ENCODE peak calls at places on chromosome 12, in eight cellular contexts. I is hepatic stellate cell; C is neural progenitor cell; D is CD8-positive, alpha-beta memory T cell; O is breast epithelium; B is GM12865; Q is GM23248; F is cardiac septum. E is an unnamed sample.

GRCh38 chr12:40351976-40352375 is 127.2 kb downstream of the LRRK2 start:
- DNase-seq in I (no peak), C (no peak), D (no peak), O (no peak), B (no peak), Q (no peak), F (no peak), E (peak)

GRCh38 chr12:121494093-121494787 is 86.6 kb downstream of the KDM2B start:
- DNase-seq in I (peak), C (peak), D (peak), O (no peak), B (peak), Q (peak), F (no peak), E (peak)

GRCh38 chr12:24909667-24910066 is 39.2 kb downstream of the BCAT1 start:
- DNase-seq in I (peak), C (no peak), D (no peak), O (no peak), B (no peak), Q (peak), F (no peak), E (peak)

GRCh38 chr12:25001311-25001710 is 52.4 kb upstream of the BCAT1 start:
- DNase-seq in I (no peak), C (no peak), D (no peak), O (no peak), B (no peak), Q (no peak), F (no peak), E (no peak)

GRCh38 chr12:48285751-48286650 is 64.7 kb downstream of the ZNF641 start:
- DNase-seq in I (no peak), C (no peak), D (no peak), O (no peak), B (no peak), Q (no peak), F (no peak), E (no peak)

GRCh38 chr12:124053855-124054254 is 80.8 kb downstream of the ZNF664 start:
- DNase-seq in I (peak), C (peak), D (no peak), O (no peak), B (peak), Q (peak), F (no peak), E (peak)

GRCh38 chr12:88223519-88223918 is 81.4 kb downstream of the TMTC3 start:
- DNase-seq in I (no peak), C (no peak), D (no peak), O (no peak), B (no peak), Q (no peak), F (no peak), E (no peak)

GRCh38 chr12:19546027-19546426 is 106.7 kb downstream of the AEBP2 start:
- DNase-seq in I (no peak), C (no peak), D (no peak), O (peak), B (no peak), Q (peak), F (no peak), E (peak)

GRCh38 chr12:116607039-116607438 is 47.9 kb downstream of the MAP1LC3B2 start:
- DNase-seq in I (no peak), C (no peak), D (no peak), O (no peak), B (no peak), Q (peak), F (no peak), E (no peak)

GRCh38 chr12:75887979-75888378 is 143.6 kb downstream of the PHLDA1 start:
- DNase-seq in I (no peak), C (no peak), D (no peak), O (no peak), B (no peak), Q (no peak), F (no peak), E (no peak)

GRCh38 chr12:50929831-50930230 is 22.5 kb upstream of the HIGD1C start:
- DNase-seq in I (no peak), C (no peak), D (no peak), O (no peak), B (no peak), Q (no peak), F (no peak), E (no peak)

GRCh38 chr12:2984249-2984648 is 25.1 kb downstream of the TEAD4 start:
- DNase-seq in I (no peak), C (no peak), D (no peak), O (no peak), B (no peak), Q (no peak), F (no peak), E (no peak)

GRCh38 chr12:49019435-49020317 is 1.1 kb upstream of the PRKAG1 start:
- DNase-seq in I (no peak), C (peak), D (peak), O (no peak), B (peak), Q (peak), F (no peak), E (peak)

GRCh38 chr12:13435535-13435934 is 239.0 kb downstream of the EMP1 start:
- DNase-seq in I (no peak), C (peak), D (no peak), O (no peak), B (no peak), Q (no peak), F (no peak), E (no peak)

GRCh38 chr12:45121224-45121623 is 70.3 kb upstream of the DBX2 start:
- DNase-seq in I (no peak), C (no peak), D (no peak), O (no peak), B (peak), Q (no peak), F (no peak), E (no peak)

GRCh38 chr12:93664573-93665138 is 12.5 kb upstream of the CRADD start:
- DNase-seq in I (no peak), C (no peak), D (no peak), O (no peak), B (no peak), Q (peak), F (no peak), E (peak)

GRCh38 chr12:85138833-85139232 is 102.7 kb downstream of the LRRIQ1 start:
- DNase-seq in I (no peak), C (no peak), D (no peak), O (no peak), B (no peak), Q (peak), F (no peak), E (no peak)

GRCh38 chr12:65721541-65722190 is 102.6 kb upstream of the HMGA2 start:
- DNase-seq in I (no peak), C (no peak), D (no peak), O (no peak), B (no peak), Q (no peak), F (no peak), E (no peak)

GRCh38 chr12:113006641-113007040 is 28.3 kb downstream of the OAS2 start:
- DNase-seq in I (no peak), C (no peak), D (no peak), O (no peak), B (no peak), Q (no peak), F (no peak), E (no peak)

GRCh38 chr12:41891226-41891625 is 253.4 kb downstream of the GXYLT1 start:
- DNase-seq in I (no peak), C (no peak), D (no peak), O (no peak), B (no peak), Q (no peak), F (no peak), E (no peak)

GRCh38 chr12:56122637-56123036 is 4.6 kb downstream of the ZC3H10 start:
- DNase-seq in I (no peak), C (no peak), D (no peak), O (no peak), B (no peak), Q (no peak), F (no peak), E (no peak)

GRCh38 chr12:27237790-27238771 is 6.0 kb upstream of the STK38L start:
- DNase-seq in I (no peak), C (no peak), D (no peak), O (no peak), B (peak), Q (peak), F (no peak), E (peak)

GRCh38 chr12:16153273-16153672 is 124.2 kb downstream of the SLC15A5 start:
- DNase-seq in I (no peak), C (no peak), D (no peak), O (no peak), B (no peak), Q (no peak), F (no peak), E (no peak)

GRCh38 chr12:80195143-80195726 is 95.9 kb downstream of the OTOGL start:
- DNase-seq in I (peak), C (peak), D (no peak), O (no peak), B (peak), Q (peak), F (no peak), E (peak)

GRCh38 chr12:69278814-69279782 is 39.7 kb downstream of the CPSF6 start:
- DNase-seq in I (no peak), C (no peak), D (no peak), O (no peak), B (no peak), Q (no peak), F (no peak), E (no peak)

GRCh38 chr12:124302807-124303578 is 8.1 kb downstream of the RFLNA start:
- DNase-seq in I (no peak), C (no peak), D (no peak), O (no peak), B (no peak), Q (no peak), F (no peak), E (no peak)

GRCh38 chr12:26298785-26299621 is 103.6 kb downstream of the SSPN start:
- DNase-seq in I (peak), C (no peak), D (no peak), O (no peak), B (peak), Q (peak), F (no peak), E (peak)

GRCh38 chr12:9742665-9743064 is 9.8 kb upstream of the CLECL1 start:
- DNase-seq in I (no peak), C (no peak), D (no peak), O (no peak), B (peak), Q (no peak), F (no peak), E (no peak)

GRCh38 chr12:46669720-46670119 is 156.1 kb downstream of the SLC38A4 start:
- DNase-seq in I (no peak), C (no peak), D (no peak), O (no peak), B (no peak), Q (no peak), F (no peak), E (no peak)

GRCh38 chr12:62955678-62956077 is 20.7 kb upstream of the PPM1H start:
- DNase-seq in I (no peak), C (no peak), D (no peak), O (no peak), B (no peak), Q (no peak), F (no peak), E (no peak)

GRCh38 chr12:126349383-126349782 is 1284.1 kb downstream of the AACS start:
- DNase-seq in I (no peak), C (no peak), D (no peak), O (no peak), B (no peak), Q (no peak), F (no peak), E (no peak)

GRCh38 chr12:47849261-47849660 is 29.6 kb upstream of the HDAC7 start:
- DNase-seq in I (no peak), C (no peak), D (no peak), O (no peak), B (no peak), Q (no peak), F (no peak), E (no peak)

GRCh38 chr12:10968765-10969456 is 17.8 kb downstream of the TAS2R50 start:
- DNase-seq in I (no peak), C (no peak), D (no peak), O (peak), B (no peak), Q (peak), F (no peak), E (peak)

E was measured in iris pigment epithelial cell.